ENCODE peak calls at places on chromosomes 7 and 10, in seven cellular contexts. I is K562, H is transverse colon, U is SK-N-SH, C is ovary, B is A549, E is tibial nerve. W is an unnamed sample.
A peak's percentile ranks its signal among the peaks of the same experiment; 100 is the strongest.

GRCh38 chr7:47806701-47807103 is 141.6 kb downstream of the PKD1L1 start:
- DNase-seq in I (no peak), H (no peak), U (no peak), C (peak; percentile 60), B (no peak), E (peak; percentile 77), W (peak; percentile 47)

GRCh38 chr10:113663142-113663541 is 699 bp downstream of the NRAP start:
- DNase-seq in I (no peak), H (no peak), U (no peak), C (no peak), B (peak; percentile 38), E (no peak), W (no peak)

GRCh38 chr10:44706745-44707144 is 204.4 kb upstream of the TMEM72 start:
- DNase-seq in I (no peak), H (no peak), U (no peak), C (no peak), B (no peak), E (no peak), W (no peak)

GRCh38 chr10:16491933-16492332 is 29.7 kb downstream of the C1QL3 start:
- DNase-seq in I (no peak), H (no peak), U (peak; percentile 7), C (no peak), B (no peak), E (no peak), W (no peak)

GRCh38 chr7:44461387-44461786 is 29.1 kb downstream of the NUDCD3 start:
- DNase-seq in I (no peak), H (no peak), U (no peak), C (no peak), B (no peak), E (no peak), W (no peak)

GRCh38 chr7:73904219-73905136 is 43.5 kb downstream of the TMEM270 start:
- DNase-seq in I (no peak), H (no peak), U (peak; percentile 23), C (no peak), B (no peak), E (no peak), W (no peak)

GRCh38 chr10:23826399-23826798 is 382.5 kb upstream of the KIAA1217 start:
- DNase-seq in I (no peak), H (no peak), U (no peak), C (no peak), B (no peak), E (no peak), W (no peak)

GRCh38 chr10:88542522-88542921 is 40.6 kb downstream of the RNLS start:
- DNase-seq in I (no peak), H (no peak), U (no peak), C (no peak), B (no peak), E (no peak), W (no peak)

GRCh38 chr10:80535671-80536360 is 1.9 kb upstream of the SH2D4B start:
- DNase-seq in I (peak; percentile 92), H (peak; percentile 85), U (no peak), C (peak; percentile 50), B (peak; percentile 89), E (peak; percentile 57), W (peak; percentile 79)

GRCh38 chr7:157527686-157528085 is 190.9 kb downstream of the DNAJB6 start:
- DNase-seq in I (no peak), H (no peak), U (no peak), C (no peak), B (no peak), E (no peak), W (peak; percentile 61)

DNA sequence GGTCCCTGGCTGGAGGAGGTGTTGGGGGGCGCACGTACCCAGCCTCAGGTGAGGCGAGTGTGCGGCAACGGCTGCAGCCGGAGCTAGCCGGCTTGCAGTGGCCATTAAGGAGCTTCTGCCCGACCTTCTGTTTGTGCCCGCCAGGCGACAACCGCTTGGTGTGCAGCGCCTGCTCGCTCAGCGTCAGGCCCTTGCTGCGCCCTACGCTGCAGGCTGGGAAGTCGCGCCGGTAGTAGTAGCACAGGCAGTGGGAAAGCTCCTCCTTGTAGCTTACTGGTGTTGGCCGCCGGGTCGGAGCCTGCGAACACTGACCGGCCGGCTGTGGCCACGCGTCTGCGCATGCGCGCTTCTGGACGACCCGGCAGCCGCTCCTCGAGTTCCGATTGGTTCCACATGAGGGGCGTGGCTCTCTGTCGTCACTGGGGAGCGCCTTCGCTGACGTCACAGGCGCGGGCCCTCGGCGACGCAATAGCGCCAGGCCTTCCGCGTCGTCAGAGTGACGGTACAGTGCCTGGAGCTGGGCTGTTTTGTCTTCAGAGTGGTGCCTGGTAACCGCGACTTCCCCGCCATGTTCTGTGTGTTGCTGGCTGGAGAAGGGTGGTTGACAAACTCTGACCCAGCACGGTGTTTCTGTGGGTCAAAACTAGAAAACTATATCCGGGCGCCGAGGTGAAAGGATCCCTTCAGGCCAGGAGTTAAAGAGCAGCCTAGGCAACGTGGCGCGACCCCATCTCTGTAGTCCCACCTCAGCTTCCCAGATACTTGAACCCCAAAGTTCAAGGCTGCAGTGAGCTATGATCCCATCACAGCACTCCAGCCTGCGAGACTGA is 76.3 kb upstream of the TMEM248 start:
- DNase-seq in I (peak; percentile 100), H (peak; percentile 99), U (peak; percentile 100), C (peak; percentile 99), B (peak; percentile 91), E (peak; percentile 98), W (peak; percentile 96)
- TF ChIP-seq EP300 in I (peak; percentile 41), H (peak; percentile 20), U (peak; percentile 33), C (peak; percentile 86), B (no peak), E (peak; percentile 99), W (no peak)

GRCh38 chr7:33739286-33739685 is 166.1 kb upstream of the BMPER start:
- DNase-seq in I (no peak), H (no peak), U (no peak), C (no peak), B (no peak), E (no peak), W (no peak)

GRCh38 chr7:33742521-33742920 is 162.8 kb upstream of the BMPER start:
- DNase-seq in I (no peak), H (no peak), U (no peak), C (no peak), B (no peak), E (no peak), W (no peak)

GRCh38 chr7:33736521-33737221 is 168.7 kb upstream of the BMPER start:
- DNase-seq in I (no peak), H (no peak), U (no peak), C (no peak), B (no peak), E (no peak), W (no peak)

GRCh38 chr7:33735403-33735802 is 169.9 kb upstream of the BMPER start:
- DNase-seq in I (no peak), H (no peak), U (no peak), C (no peak), B (no peak), E (no peak), W (no peak)

GRCh38 chr7:33738260-33738935 is 166.9 kb upstream of the BMPER start:
- DNase-seq in I (no peak), H (no peak), U (no peak), C (no peak), B (no peak), E (no peak), W (no peak)
- TF ChIP-seq EP300 in I (no peak), H (no peak), U (no peak), C (no peak), B (no peak), E (no peak), W (no peak)

DNA sequence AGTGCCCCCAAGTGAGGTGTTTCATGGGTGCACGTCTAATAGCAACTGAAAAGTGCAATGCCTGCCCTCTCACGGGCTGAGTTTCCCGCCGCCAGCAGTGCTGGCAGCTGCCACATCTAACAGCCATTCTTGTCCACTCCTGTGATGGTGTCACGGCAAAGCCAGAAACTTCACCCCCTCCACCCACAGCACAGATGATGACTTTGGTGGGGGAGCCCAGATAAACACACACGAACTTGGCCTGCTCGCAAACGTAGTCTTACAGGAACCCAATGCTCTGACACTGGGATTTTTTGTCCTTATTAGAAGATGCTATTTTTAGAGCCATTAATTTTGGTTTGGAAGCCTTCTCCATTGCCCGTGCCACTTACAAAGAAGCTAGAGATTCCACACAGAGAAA is 26.7 kb downstream of the CPXM2 start:
- DNase-seq in I (no peak), H (peak; percentile 23), U (no peak), C (no peak), B (no peak), E (no peak), W (no peak)
- TF ChIP-seq EP300 in I (no peak), H (peak; percentile 92), U (no peak), C (no peak), B (no peak), E (no peak), W (no peak)

DNA sequence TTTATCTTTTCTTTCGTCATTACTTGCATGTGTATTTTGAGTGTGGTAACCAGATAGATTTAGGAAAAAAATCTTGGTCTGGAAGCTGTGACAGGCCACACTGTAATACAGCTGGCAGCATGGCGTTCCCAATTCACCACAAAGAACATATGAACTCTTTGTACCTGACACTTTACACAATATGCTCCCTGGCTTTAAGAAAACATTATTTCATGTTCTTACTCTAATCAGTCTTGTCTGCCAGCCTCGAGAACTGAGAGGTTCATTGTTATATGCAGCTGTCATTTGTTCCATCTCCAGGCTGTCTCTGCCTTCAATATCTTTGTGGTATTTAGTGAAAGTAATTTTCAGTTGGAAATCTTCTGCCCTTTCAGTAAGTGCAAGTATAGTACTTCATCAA is 146.1 kb upstream of the SP8 start:
- DNase-seq in I (no peak), H (no peak), U (no peak), C (no peak), B (no peak), E (no peak), W (no peak)
- TF ChIP-seq EP300 in I (no peak), H (no peak), U (no peak), C (no peak), B (no peak), E (no peak), W (no peak)